ENCODE peak calls at places on chromosomes 1 and 21, in four cellular contexts. S is K562, O is HepG2, Y is GM12878. N is an unnamed sample.

GRCh38 chr1:89996415-89997110 is 1.7 kb downstream of the ZNF326 start:
- DNase-seq in S (no peak), O (peak; percentile 12), Y (no peak), N (no peak)

GRCh38 chr1:92709738-92710137 is 75.2 kb downstream of the EVI5 start:
- DNase-seq in S (peak; percentile 48), O (peak; percentile 43), Y (no peak), N (peak; percentile 43)

GRCh38 chr1:211536606-211537005 is 42.4 kb downstream of the SLC30A1 start:
- DNase-seq in S (no peak), O (no peak), Y (no peak), N (no peak)

GRCh38 chr1:116433283-116434257 is 60.5 kb downstream of the ATP1A1 start:
- DNase-seq in S (peak; percentile 66), O (peak; percentile 93), Y (no peak), N (no peak)

GRCh38 chr1:228092342-228093049 is 10.0 kb downstream of the ARF1 start:
- DNase-seq in S (no peak), O (no peak), Y (no peak), N (no peak)

GRCh38 chr1:239361403-239361802 is 25.0 kb upstream of the CHRM3 start:
- DNase-seq in S (no peak), O (no peak), Y (no peak), N (no peak)

GRCh38 chr1:29896300-29896699 is 660.0 kb downstream of the PTPRU start:
- DNase-seq in S (no peak), O (no peak), Y (no peak), N (no peak)

GRCh38 chr21:45013271-45013841 is 61.0 kb upstream of the ADARB1 start:
- DNase-seq in S (peak; percentile 32), O (peak; percentile 89), Y (no peak), N (peak; percentile 36)

GRCh38 chr21:21851205-21851604 is 853.0 kb downstream of the NCAM2 start:
- DNase-seq in S (no peak), O (no peak), Y (no peak), N (no peak)

GRCh38 chr1:56202186-56202585 is 377.2 kb downstream of the PLPP3 start:
- DNase-seq in S (no peak), O (no peak), Y (no peak), N (no peak)

GRCh38 chr1:180932373-180932772 is 19.7 kb downstream of the KIAA1614 start:
- DNase-seq in S (no peak), O (no peak), Y (no peak), N (no peak)

GRCh38 chr1:31625180-31625514 is 7.7 kb downstream of the HCRTR1 start:
- DNase-seq in S (no peak), O (no peak), Y (no peak), N (no peak)

GRCh38 chr1:229070168-229070567 is 200.7 kb upstream of the RAB4A start:
- DNase-seq in S (no peak), O (no peak), Y (no peak), N (no peak)

DNA sequence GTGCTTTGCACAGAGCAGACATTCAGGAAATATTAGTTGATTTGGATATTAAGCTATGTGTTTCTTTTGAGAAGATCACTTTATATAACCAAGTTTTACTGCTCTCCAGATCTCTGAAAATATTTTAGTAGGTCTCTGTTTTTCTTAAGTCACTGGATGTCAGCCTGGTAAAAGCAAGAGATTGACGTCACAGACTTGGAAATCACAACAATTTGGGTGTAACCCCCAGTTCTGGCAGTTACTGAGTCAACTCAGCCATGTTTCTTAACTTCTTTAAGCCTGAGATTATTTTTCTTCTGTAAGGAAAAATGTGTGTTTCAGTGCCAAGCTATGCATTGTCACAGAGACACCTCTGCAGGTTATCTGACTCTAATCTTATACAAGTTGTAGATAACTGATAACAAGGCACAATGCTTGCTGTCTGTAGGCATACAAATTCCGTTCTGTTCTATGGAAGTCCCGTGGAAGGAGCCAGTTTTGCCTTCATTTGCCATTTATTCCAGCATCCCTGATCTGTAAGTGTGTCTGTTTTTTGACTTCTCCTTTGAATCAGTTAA is 258.2 kb upstream of the KAZN start:
- DNase-seq in S (no peak), O (no peak), Y (no peak), N (no peak)
- TF ChIP-seq ESRRA in S (no peak), O (no peak), Y (no peak), N (no peak)

GRCh38 chr1:163928649-163929048 is 606.9 kb downstream of the NUF2 start:
- DNase-seq in S (no peak), O (no peak), Y (no peak), N (no peak)

GRCh38 chr1:163922743-163923186 is 601.0 kb downstream of the NUF2 start:
- DNase-seq in S (no peak), O (no peak), Y (no peak), N (no peak)

GRCh38 chr1:163924041-163924440 is 602.3 kb downstream of the NUF2 start:
- DNase-seq in S (no peak), O (no peak), Y (no peak), N (no peak)

GRCh38 chr1:163932901-163933300 is 611.1 kb downstream of the NUF2 start:
- DNase-seq in S (no peak), O (no peak), Y (no peak), N (no peak)

GRCh38 chr1:163928080-163928479 is 606.3 kb downstream of the NUF2 start:
- DNase-seq in S (no peak), O (no peak), Y (no peak), N (no peak)
- TF ChIP-seq CREB1 in S (no peak), O (no peak), Y (no peak), N (no peak)

DNA sequence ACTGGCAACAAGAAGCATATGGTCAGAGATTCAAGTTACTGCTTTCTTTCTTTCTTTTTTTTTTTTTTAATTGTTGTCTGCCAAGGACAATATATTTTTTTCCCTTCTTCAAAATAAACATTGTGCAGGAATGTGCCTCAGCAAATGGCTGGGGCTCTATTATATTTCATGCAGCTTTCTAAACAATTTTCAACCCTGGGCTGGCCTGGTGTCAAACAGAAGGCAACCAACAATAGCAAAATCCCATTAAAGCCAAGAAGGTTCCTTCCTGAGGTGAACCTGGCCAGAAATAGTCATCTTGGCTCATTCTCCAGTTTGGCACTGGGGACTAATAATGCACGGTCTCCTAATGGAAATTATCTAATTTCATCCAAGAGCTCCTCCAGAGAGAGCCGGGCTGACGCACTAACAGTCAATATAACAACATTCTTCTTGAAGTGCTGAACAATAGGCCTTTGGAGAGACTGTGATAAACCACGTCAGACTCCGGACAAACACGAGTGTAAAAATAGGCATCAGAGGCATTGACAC is 35.7 kb upstream of the HLX start:
- DNase-seq in S (no peak), O (no peak), Y (no peak), N (no peak)
- TF ChIP-seq ESRRA in S (no peak), O (no peak), Y (no peak), N (no peak)

DNA sequence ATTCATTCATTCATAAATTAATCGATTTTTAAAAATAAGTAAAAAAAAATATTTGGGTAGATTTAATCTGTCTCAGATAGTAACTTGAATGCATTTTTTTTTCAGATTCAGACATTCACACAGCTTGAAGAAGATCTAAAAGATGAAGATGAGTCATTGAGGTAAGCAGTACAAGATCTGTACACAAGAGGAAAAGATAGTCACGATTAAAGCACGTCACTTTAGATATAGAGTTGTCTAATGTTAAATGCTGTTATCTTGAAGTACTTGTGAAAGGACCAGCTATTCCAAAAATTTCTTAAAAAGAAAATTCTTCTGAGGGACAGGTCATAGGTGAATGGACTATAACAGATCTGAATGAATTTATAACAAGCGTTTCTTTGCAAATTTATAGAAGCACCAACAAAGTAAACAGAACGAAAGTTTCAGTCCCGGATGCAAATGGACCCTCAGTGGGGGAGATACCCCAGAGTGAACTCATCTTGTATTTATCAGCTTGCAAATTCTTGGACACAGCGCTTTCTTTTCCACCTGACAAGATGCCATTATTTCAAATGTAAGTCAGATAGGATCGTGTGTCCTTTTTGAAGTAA is 31.2 kb upstream of the MORC3 start:
- DNase-seq in S (no peak), O (no peak), Y (no peak), N (no peak)
- TF ChIP-seq CREB1 in S (no peak), O (no peak), Y (no peak), N (no peak)